ENCODE peak calls at places on chromosome X, in six cellular contexts. C is astrocyte; I is dorsolateral prefrontal cortex; Y is BE2C; S is CD4-positive, CD25-positive, alpha-beta regulatory T cell; V is pancreas. K is an unnamed sample.
A peak's percentile ranks its signal among the peaks of the same experiment; 100 is the strongest.

GRCh38 chrX:97858592-97858991 is 974.9 kb downstream of the RPA4 start:
- DNase-seq in C (peak; percentile 27), I (no peak), Y (no peak), S (no peak), V (no peak), K (no peak)

GRCh38 chrX:53290441-53291041 is 9.2 kb upstream of the IQSEC2 start:
- DNase-seq in C (no peak), I (no peak), Y (no peak), S (no peak), V (no peak), K (no peak)

GRCh38 chrX:37958493-37959211 is 47.7 kb upstream of the SYTL5 start:
- DNase-seq in C (peak; percentile 25), I (no peak), Y (no peak), S (no peak), V (no peak), K (no peak)

GRCh38 chrX:112614640-112615039 is 65.1 kb downstream of the LHFPL1 start:
- DNase-seq in C (peak; percentile 30), I (no peak), Y (no peak), S (no peak), V (no peak), K (no peak)

GRCh38 chrX:23637187-23637586 is 30.1 kb upstream of the PRDX4 start:
- DNase-seq in C (no peak), I (no peak), Y (no peak), S (no peak), V (no peak), K (no peak)

GRCh38 chrX:69389221-69389620 is 114.9 kb upstream of the NALF2 start:
- DNase-seq in C (no peak), I (no peak), Y (no peak), S (no peak), V (no peak), K (no peak)

GRCh38 chrX:1221296-1221845 is 8.9 kb upstream of the CRLF2 start:
- DNase-seq in C (no peak), I (no peak), Y (no peak), S (no peak), V (no peak), K (no peak)

GRCh38 chrX:53824686-53825085 is 138.2 kb upstream of the HUWE1 start:
- DNase-seq in C (no peak), I (no peak), Y (no peak), S (no peak), V (no peak), K (no peak)

GRCh38 chrX:2320580-2321327 is 180.0 kb downstream of the DHRSX start:
- DNase-seq in C (no peak), I (no peak), Y (no peak), S (no peak), V (no peak), K (peak; percentile 48)

GRCh38 chrX:151153086-151153485 is 23.3 kb upstream of the GPR50 start:
- DNase-seq in C (peak; percentile 20), I (no peak), Y (peak; percentile 36), S (no peak), V (no peak), K (no peak)

GRCh38 chrX:11462648-11463047 is 169.4 kb downstream of the AMELX start:
- DNase-seq in C (no peak), I (no peak), Y (no peak), S (no peak), V (no peak), K (no peak)

GRCh38 chrX:46330981-46331380 is 214.2 kb downstream of the ZNF674 start:
- DNase-seq in C (no peak), I (no peak), Y (no peak), S (no peak), V (no peak), K (no peak)

GRCh38 chrX:13835825-13836224 is 18.9 kb upstream of the GPM6B start:
- DNase-seq in C (no peak), I (no peak), Y (no peak), S (no peak), V (no peak), K (no peak)

GRCh38 chrX:39418936-39419659 is 617.8 kb downstream of the MID1IP1 start:
- DNase-seq in C (no peak), I (no peak), Y (peak; percentile 56), S (no peak), V (peak; percentile 22), K (peak; percentile 53)

GRCh38 chrX:25198891-25199290 is 183.1 kb upstream of the ARX start:
- DNase-seq in C (no peak), I (no peak), Y (no peak), S (no peak), V (no peak), K (no peak)

GRCh38 chrX:13151806-13152510 is 107.5 kb upstream of the FAM9C start:
- DNase-seq in C (peak; percentile 73), I (no peak), Y (no peak), S (peak; percentile 30), V (no peak), K (peak; percentile 9)

GRCh38 chrX:40866878-40867277 is 131.5 kb upstream of the MED14 start:
- DNase-seq in C (peak; percentile 69), I (no peak), Y (no peak), S (no peak), V (no peak), K (no peak)

GRCh38 chrX:56763556-56764152 is 34.6 kb downstream of the NBDY start:
- DNase-seq in C (peak; percentile 16), I (peak; percentile 84), Y (no peak), S (peak; percentile 37), V (peak; percentile 86), K (no peak)

GRCh38 chrX:140672840-140673731 is 36.5 kb upstream of the LINC00632 start:
- DNase-seq in C (no peak), I (no peak), Y (no peak), S (no peak), V (no peak), K (no peak)

GRCh38 chrX:140712413-140713173 is 3.0 kb downstream of the LINC00632 start:
- DNase-seq in C (peak; percentile 50), I (peak; percentile 63), Y (peak; percentile 76), S (no peak), V (peak; percentile 22), K (peak; percentile 66)

GRCh38 chrX:104309169-104309568 is 54.4 kb upstream of the ESX1 start:
- DNase-seq in C (no peak), I (no peak), Y (no peak), S (no peak), V (no peak), K (no peak)

GRCh38 chrX:40922307-40922706 is 162.9 kb upstream of the USP9X start:
- DNase-seq in C (peak; percentile 73), I (no peak), Y (no peak), S (no peak), V (no peak), K (no peak)

GRCh38 chrX:81308086-81308852 is 106.4 kb downstream of the SH3BGRL start:
- DNase-seq in C (no peak), I (no peak), Y (no peak), S (no peak), V (no peak), K (no peak)

GRCh38 chrX:120310861-120311631 is at the start of gene TMEM255A:
- DNase-seq in C (no peak), I (peak; percentile 58), Y (peak; percentile 33), S (no peak), V (no peak), K (peak; percentile 15)

GRCh38 chrX:77493677-77494553 is 46.7 kb downstream of the FGF16 start:
- DNase-seq in C (peak; percentile 70), I (no peak), Y (peak; percentile 93), S (no peak), V (no peak), K (no peak)

GRCh38 chrX:104427693-104428092 is 138.3 kb upstream of the IL1RAPL2 start:
- DNase-seq in C (no peak), I (no peak), Y (no peak), S (no peak), V (no peak), K (no peak)

GRCh38 chrX:5390376-5390775 is 838.3 kb downstream of the NLGN4X start:
- DNase-seq in C (no peak), I (no peak), Y (no peak), S (no peak), V (no peak), K (no peak)

GRCh38 chrX:5388087-5388486 is 840.6 kb downstream of the NLGN4X start:
- DNase-seq in C (no peak), I (no peak), Y (no peak), S (no peak), V (no peak), K (no peak)
- H3K27me3 ChIP-seq in C (no peaks in the 10 kb centered on the region), I (no peaks in the 10 kb centered on the region), Y (no peaks in the 10 kb centered on the region), S (no peaks in the 10 kb centered on the region), V (no peaks in the 10 kb centered on the region), K (no peaks in the 10 kb centered on the region)

GRCh38 chrX:133922390-133922772 is 63.0 kb downstream of the GPC3 start:
- DNase-seq in C (no peak), I (no peak), Y (no peak), S (no peak), V (no peak), K (no peak)

GRCh38 chrX:133926099-133926498 is 59.3 kb downstream of the GPC3 start:
- DNase-seq in C (no peak), I (no peak), Y (no peak), S (no peak), V (no peak), K (no peak)

GRCh38 chrX:133923548-133923947 is 61.8 kb downstream of the GPC3 start:
- DNase-seq in C (no peak), I (no peak), Y (peak; percentile 46), S (no peak), V (no peak), K (no peak)

GRCh38 chrX:133923113-133923512 is 62.3 kb downstream of the GPC3 start:
- DNase-seq in C (no peak), I (no peak), Y (no peak), S (no peak), V (no peak), K (no peak)

GRCh38 chrX:133924548-133924947 is 60.8 kb downstream of the GPC3 start:
- DNase-seq in C (no peak), I (no peak), Y (no peak), S (no peak), V (no peak), K (no peak)
- H3K27me3 ChIP-seq in C (no peaks in the 10 kb centered on the region), I (peaks cover 31% of the 10 kb centered on the region), Y (no peaks in the 10 kb centered on the region), S (no peaks in the 10 kb centered on the region), V (no peaks in the 10 kb centered on the region), K (no peaks in the 10 kb centered on the region)

GRCh38 chrX:136519069-136519468 is 12.9 kb upstream of the VGLL1 start:
- DNase-seq in C (no peak), I (no peak), Y (no peak), S (no peak), V (no peak), K (no peak)
- H3K27me3 ChIP-seq in C (no peaks in the 10 kb centered on the region), I (peaks cover 51% of the 10 kb centered on the region), Y (no peaks in the 10 kb centered on the region), S (no peaks in the 10 kb centered on the region), V (no peaks in the 10 kb centered on the region), K (no peaks in the 10 kb centered on the region)

GRCh38 chrX:139126493-139126892 is 404.0 kb upstream of the F9 start:
- DNase-seq in C (no peak), I (no peak), Y (no peak), S (no peak), V (peak; percentile 16), K (peak; percentile 14)
- H3K27me3 ChIP-seq in C (no peaks in the 10 kb centered on the region), I (peaks cover 26% of the 10 kb centered on the region), Y (no peaks in the 10 kb centered on the region), S (no peaks in the 10 kb centered on the region), V (no peaks in the 10 kb centered on the region), K (no peaks in the 10 kb centered on the region)

GRCh38 chrX:100404851-100405250 is 5.2 kb downstream of the PCDH19 start:
- DNase-seq in C (no peak), I (no peak), Y (no peak), S (no peak), V (no peak), K (no peak)
- H3K27me3 ChIP-seq in C (peaks cover 23% of the 10 kb centered on the region), I (peaks cover 37% of the 10 kb centered on the region), Y (no peaks in the 10 kb centered on the region), S (peaks cover 6% of the 10 kb centered on the region), V (peaks cover 2% of the 10 kb centered on the region), K (peaks cover 13% of the 10 kb centered on the region)